ENCODE peak calls at places on chromosomes 12 and 14, in four cellular contexts. One of them, this sample, is unnamed.

GRCh38 chr12:265096-265495 is 2.5 kb upstream of the SLC6A13 start:
- DNase-seq in D721Med: no peak
- DNase-seq in PC-3: no peak
- DNase-seq in AG10803: no peak
- DNase-seq in this sample: no peak

GRCh38 chr14:62308316-62308715 is 546.1 kb downstream of the SNAPC1 start:
- DNase-seq in D721Med: no peak
- DNase-seq in PC-3: no peak
- DNase-seq in AG10803: no peak
- DNase-seq in this sample: no peak

GRCh38 chr12:103441437-103442186 is 54.2 kb downstream of the C12orf42 start:
- DNase-seq in D721Med: no peak
- DNase-seq in PC-3: no peak
- DNase-seq in AG10803: no peak
- DNase-seq in this sample: no peak

GRCh38 chr12:48883305-48884171 is 17.9 kb upstream of the RND1 start:
- DNase-seq in D721Med: no peak
- DNase-seq in PC-3: no peak
- DNase-seq in AG10803: no peak
- DNase-seq in this sample: no peak

GRCh38 chr12:7638064-7638763 is 27.5 kb downstream of the APOBEC1 start:
- DNase-seq in D721Med: no peak
- DNase-seq in PC-3: no peak
- DNase-seq in AG10803: no peak
- DNase-seq in this sample: peak

GRCh38 chr12:96271469-96272199 is 77.5 kb downstream of the ELK3 start:
- DNase-seq in D721Med: no peak
- DNase-seq in PC-3: no peak
- DNase-seq in AG10803: peak
- DNase-seq in this sample: no peak

GRCh38 chr12:107684990-107685359 is 624 bp upstream of the PWP1 start:
- DNase-seq in D721Med: no peak
- DNase-seq in PC-3: peak
- DNase-seq in AG10803: peak
- DNase-seq in this sample: no peak

GRCh38 chr14:91315844-91316267 is 71.4 kb upstream of the GPR68 start:
- DNase-seq in D721Med: no peak
- DNase-seq in PC-3: no peak
- DNase-seq in AG10803: no peak
- DNase-seq in this sample: no peak

GRCh38 chr12:69660164-69660863 is 38.8 kb downstream of the BEST3 start:
- DNase-seq in D721Med: no peak
- DNase-seq in PC-3: no peak
- DNase-seq in AG10803: no peak
- DNase-seq in this sample: no peak

GRCh38 chr12:84888861-84889260 is 23.7 kb downstream of the SLC6A15 start:
- DNase-seq in D721Med: no peak
- DNase-seq in PC-3: no peak
- DNase-seq in AG10803: no peak
- DNase-seq in this sample: no peak

GRCh38 chr12:131009595-131010270 is 56.0 kb downstream of the ADGRD1 start:
- DNase-seq in D721Med: no peak
- DNase-seq in PC-3: no peak
- DNase-seq in AG10803: no peak
- DNase-seq in this sample: no peak

GRCh38 chr12:5246196-5246595 is 185.7 kb upstream of the NTF3 start:
- DNase-seq in D721Med: no peak
- DNase-seq in PC-3: no peak
- DNase-seq in AG10803: no peak
- DNase-seq in this sample: no peak

GRCh38 chr12:124523071-124523470 is 44.3 kb downstream of the NCOR2 start:
- DNase-seq in D721Med: no peak
- DNase-seq in PC-3: no peak
- DNase-seq in AG10803: peak
- DNase-seq in this sample: no peak

GRCh38 chr14:70416717-70417349 is at the start of gene SYNJ2BP:
- DNase-seq in D721Med: peak
- DNase-seq in PC-3: peak
- DNase-seq in AG10803: peak
- DNase-seq in this sample: peak

GRCh38 chr12:106178582-106178981 is 39.8 kb upstream of the NUAK1 start:
- DNase-seq in D721Med: no peak
- DNase-seq in PC-3: peak
- DNase-seq in AG10803: no peak
- DNase-seq in this sample: no peak

GRCh38 chr12:28866715-28867503 is 282.2 kb upstream of the FAR2 start:
- DNase-seq in D721Med: no peak
- DNase-seq in PC-3: no peak
- DNase-seq in AG10803: no peak
- DNase-seq in this sample: no peak

GRCh38 chr14:75277000-75277795 is 1.4 kb upstream of the FOS start:
- DNase-seq in D721Med: no peak
- DNase-seq in PC-3: peak
- DNase-seq in AG10803: peak
- DNase-seq in this sample: peak

GRCh38 chr12:26614217-26614616 is 218.8 kb downstream of the ITPR2 start:
- DNase-seq in D721Med: no peak
- DNase-seq in PC-3: peak
- DNase-seq in AG10803: peak
- DNase-seq in this sample: peak

GRCh38 chr12:132006056-132006680 is 56.4 kb downstream of the EP400 start:
- DNase-seq in D721Med: no peak
- DNase-seq in PC-3: no peak
- DNase-seq in AG10803: peak
- DNase-seq in this sample: no peak

GRCh38 chr14:73014105-73014504 is 12.8 kb downstream of the ZFYVE1 start:
- DNase-seq in D721Med: no peak
- DNase-seq in PC-3: no peak
- DNase-seq in AG10803: peak
- DNase-seq in this sample: no peak

GRCh38 chr12:85759217-85759616 is 77.0 kb downstream of the RASSF9 start:
- DNase-seq in D721Med: no peak
- DNase-seq in PC-3: no peak
- DNase-seq in AG10803: peak
- DNase-seq in this sample: no peak

GRCh38 chr12:48489012-48489411 is 6.7 kb downstream of the C12orf54 start:
- DNase-seq in D721Med: no peak
- DNase-seq in PC-3: no peak
- DNase-seq in AG10803: peak
- DNase-seq in this sample: no peak

GRCh38 chr12:92021665-92022033 is 124.0 kb downstream of the BTG1 start:
- DNase-seq in D721Med: no peak
- DNase-seq in PC-3: peak
- DNase-seq in AG10803: no peak
- DNase-seq in this sample: no peak

GRCh38 chr14:30906752-30907658 is 32.6 kb downstream of the COCH start:
- DNase-seq in D721Med: no peak
- DNase-seq in PC-3: peak
- DNase-seq in AG10803: no peak
- DNase-seq in this sample: no peak

GRCh38 chr12:48818831-48819590 is 715 bp downstream of the CACNB3 start:
- DNase-seq in D721Med: no peak
- DNase-seq in PC-3: no peak
- DNase-seq in AG10803: no peak
- DNase-seq in this sample: peak

GRCh38 chr12:49984476-49984890 is 11.7 kb downstream of the AQP6 start:
- DNase-seq in D721Med: no peak
- DNase-seq in PC-3: no peak
- DNase-seq in AG10803: no peak
- DNase-seq in this sample: no peak

GRCh38 chr12:4579305-4580097 is 17.5 kb downstream of the DYRK4 start:
- DNase-seq in D721Med: no peak
- DNase-seq in PC-3: peak
- DNase-seq in AG10803: peak
- DNase-seq in this sample: no peak

GRCh38 chr12:96882862-96883261 is 24.2 kb upstream of the NEDD1 start:
- DNase-seq in D721Med: no peak
- DNase-seq in PC-3: peak
- DNase-seq in AG10803: peak
- DNase-seq in this sample: no peak

GRCh38 chr12:111066744-111067437 is 146.5 kb upstream of the MYL2 start:
- DNase-seq in D721Med: no peak
- DNase-seq in PC-3: peak
- DNase-seq in AG10803: no peak
- DNase-seq in this sample: no peak

GRCh38 chr14:102320033-102320660 is 601 bp downstream of the ZNF839 start:
- DNase-seq in D721Med: no peak
- DNase-seq in PC-3: peak
- DNase-seq in AG10803: peak
- DNase-seq in this sample: peak

GRCh38 chr12:7113389-7113871 is 4.4 kb upstream of the C1RL start:
- DNase-seq in D721Med: no peak
- DNase-seq in PC-3: peak
- DNase-seq in AG10803: peak
- DNase-seq in this sample: peak

GRCh38 chr14:72665259-72665658 is 228.6 kb downstream of the DPF3 start:
- DNase-seq in D721Med: no peak
- DNase-seq in PC-3: peak
- DNase-seq in AG10803: peak
- DNase-seq in this sample: no peak

GRCh38 chr12:70571705-70572269 is 65.4 kb downstream of the PTPRB start:
- DNase-seq in D721Med: no peak
- DNase-seq in PC-3: no peak
- DNase-seq in AG10803: peak
- DNase-seq in this sample: no peak

GRCh38 chr14:59771577-59771976 is 99.0 kb downstream of the RTN1 start:
- DNase-seq in D721Med: no peak
- DNase-seq in PC-3: peak
- DNase-seq in AG10803: no peak
- DNase-seq in this sample: no peak

GRCh38 chr12:59151243-59151642 is 230.9 kb upstream of the LRIG3 start:
- DNase-seq in D721Med: no peak
- DNase-seq in PC-3: peak
- DNase-seq in AG10803: peak
- DNase-seq in this sample: no peak

GRCh38 chr14:25136811-25137210 is 86.9 kb upstream of the STXBP6 start:
- DNase-seq in D721Med: no peak
- DNase-seq in PC-3: no peak
- DNase-seq in AG10803: no peak
- DNase-seq in this sample: no peak

GRCh38 chr14:63632932-63633514 is 8.6 kb downstream of the WDR89 start:
- DNase-seq in D721Med: no peak
- DNase-seq in PC-3: peak
- DNase-seq in AG10803: peak
- DNase-seq in this sample: no peak

GRCh38 chr12:54689984-54690383 is 41.8 kb upstream of the DCD start:
- DNase-seq in D721Med: no peak
- DNase-seq in PC-3: peak
- DNase-seq in AG10803: no peak
- DNase-seq in this sample: no peak
- TF ChIP-seq CTCF in D721Med: no peak
- TF ChIP-seq CTCF in PC-3: peak
- TF ChIP-seq CTCF in AG10803: peak
- TF ChIP-seq CTCF in this sample: no peak

GRCh38 chr12:98698603-98699463 is 53.7 kb downstream of the APAF1 start:
- DNase-seq in D721Med: no peak
- DNase-seq in PC-3: peak
- DNase-seq in AG10803: peak
- DNase-seq in this sample: peak
- TF ChIP-seq CTCF in D721Med: peak
- TF ChIP-seq CTCF in PC-3: peak
- TF ChIP-seq CTCF in AG10803: peak
- TF ChIP-seq CTCF in this sample: peak

DNA sequence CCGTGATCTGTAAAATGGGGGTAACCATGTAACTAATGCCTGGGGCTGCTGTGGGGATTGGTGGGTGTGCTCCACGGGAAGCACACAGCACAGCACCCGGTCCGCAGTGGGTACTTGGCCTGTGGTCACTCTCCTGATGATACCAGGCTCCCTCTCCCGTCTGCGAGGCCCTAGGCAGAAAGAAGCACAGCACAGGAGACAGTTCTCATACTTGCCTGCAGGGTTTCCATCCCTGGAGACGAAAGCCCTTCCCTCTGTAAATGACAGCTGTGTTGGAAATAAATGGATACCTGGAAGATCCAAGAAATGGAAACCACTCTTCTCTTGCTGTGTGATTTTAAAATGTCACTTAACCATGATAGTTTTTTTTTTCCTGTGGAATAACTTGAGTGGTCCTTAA is 7.9 kb upstream of the PRMT8 start:
- DNase-seq in D721Med: no peak
- DNase-seq in PC-3: no peak
- DNase-seq in AG10803: no peak
- DNase-seq in this sample: no peak
- TF ChIP-seq CTCF in D721Med: no peak
- TF ChIP-seq CTCF in PC-3: no peak
- TF ChIP-seq CTCF in AG10803: no peak
- TF ChIP-seq CTCF in this sample: no peak

GRCh38 chr12:127893875-127894635 is 372.9 kb upstream of the TMEM132C start:
- DNase-seq in D721Med: no peak
- DNase-seq in PC-3: peak
- DNase-seq in AG10803: no peak
- DNase-seq in this sample: no peak
- TF ChIP-seq CTCF in D721Med: peak
- TF ChIP-seq CTCF in PC-3: peak
- TF ChIP-seq CTCF in AG10803: peak
- TF ChIP-seq CTCF in this sample: peak

This sample was measured in endothelial cell.